ENCODE peak calls at places on chromosomes 7 and 10, in four cellular contexts. O, J, B and W are unnamed samples.

GRCh38 chr10:480928-481551 is 208.4 kb downstream of the DIP2C start:
- DNase-seq in O (peak; percentile 11), J (peak; percentile 57), B (no peak), W (no peak)

GRCh38 chr10:15898046-15898445 is 37.7 kb upstream of the MINDY3 start:
- DNase-seq in O (no peak), J (peak; percentile 8), B (no peak), W (peak; percentile 15)

GRCh38 chr7:264541-265191 is 25.3 kb upstream of the FOXL3 start:
- DNase-seq in O (no peak), J (no peak), B (no peak), W (no peak)

GRCh38 chr7:40986351-40986873 is 716.5 kb downstream of the INHBA start:
- DNase-seq in O (no peak), J (peak; percentile 98), B (no peak), W (no peak)

GRCh38 chr7:22142593-22142992 is 196.9 kb upstream of the CDCA7L start:
- DNase-seq in O (no peak), J (no peak), B (no peak), W (peak; percentile 66)

GRCh38 chr10:132688580-132689420 is 97.1 kb downstream of the NKX6-2 start:
- DNase-seq in O (peak; percentile 14), J (no peak), B (no peak), W (no peak)

GRCh38 chr10:28254290-28254985 is 48.4 kb downstream of the MPP7 start:
- DNase-seq in O (no peak), J (peak; percentile 54), B (no peak), W (peak; percentile 55)

GRCh38 chr10:129761573-129761972 is 202.5 kb downstream of the EBF3 start:
- DNase-seq in O (peak; percentile 17), J (no peak), B (no peak), W (no peak)

GRCh38 chr7:38229386-38229785 is 44.0 kb downstream of the TARP start:
- DNase-seq in O (no peak), J (peak; percentile 62), B (no peak), W (no peak)

GRCh38 chr10:71598673-71599072 is 120.9 kb downstream of the C10orf105 start:
- DNase-seq in O (no peak), J (no peak), B (no peak), W (no peak)

GRCh38 chr7:50207682-50208255 is 96.7 kb upstream of the IKZF1 start:
- DNase-seq in O (no peak), J (no peak), B (no peak), W (no peak)

GRCh38 chr10:66805610-66806009 is 120.2 kb upstream of the LRRTM3 start:
- DNase-seq in O (no peak), J (no peak), B (no peak), W (no peak)

GRCh38 chr7:142039231-142039630 is 43.6 kb downstream of the MGAM start:
- DNase-seq in O (no peak), J (no peak), B (no peak), W (no peak)

GRCh38 chr10:42972946-42973345 is 103.9 kb upstream of the RET start:
- DNase-seq in O (no peak), J (no peak), B (no peak), W (no peak)

GRCh38 chr7:106377847-106378361 is 93.1 kb upstream of the NAMPT start:
- DNase-seq in O (no peak), J (no peak), B (no peak), W (no peak)

GRCh38 chr10:71081912-71082311 is 130.5 kb upstream of the UNC5B start:
- DNase-seq in O (no peak), J (no peak), B (no peak), W (no peak)

GRCh38 chr7:139180700-139181311 is 50.2 kb upstream of the UBN2 start:
- DNase-seq in O (no peak), J (peak; percentile 37), B (no peak), W (no peak)

GRCh38 chr10:131131726-131132561 is 179.6 kb downstream of the TCERG1L start:
- DNase-seq in O (no peak), J (no peak), B (no peak), W (no peak)

GRCh38 chr10:26574783-26575182 is 122.7 kb upstream of the PDSS1 start:
- DNase-seq in O (no peak), J (no peak), B (no peak), W (no peak)

GRCh38 chr7:73770002-73770859 is at the start of gene CLDN3:
- DNase-seq in O (peak; percentile 96), J (no peak), B (peak; percentile 73), W (peak; percentile 83)

GRCh38 chr10:13776861-13777301 is 190.1 kb downstream of the PRPF18 start:
- DNase-seq in O (no peak), J (peak; percentile 35), B (no peak), W (no peak)

GRCh38 chr10:117946525-117947070 is 100.1 kb downstream of the RAB11FIP2 start:
- DNase-seq in O (no peak), J (peak; percentile 29), B (no peak), W (no peak)

GRCh38 chr10:44465430-44466115 is 80.7 kb upstream of the CXCL12 start:
- DNase-seq in O (no peak), J (no peak), B (no peak), W (peak; percentile 51)

GRCh38 chr7:132075573-132075972 is 500.7 kb downstream of the PLXNA4 start:
- DNase-seq in O (peak; percentile 39), J (no peak), B (no peak), W (no peak)

GRCh38 chr10:125742465-125742864 is 23.0 kb downstream of the EDRF1 start:
- DNase-seq in O (no peak), J (no peak), B (no peak), W (no peak)

GRCh38 chr7:50212016-50212325 is 92.5 kb upstream of the IKZF1 start:
- DNase-seq in O (no peak), J (no peak), B (no peak), W (no peak)

GRCh38 chr10:30986027-30986672 is 45.5 kb downstream of the ZNF438 start:
- DNase-seq in O (no peak), J (peak; percentile 71), B (no peak), W (no peak)

GRCh38 chr10:69567920-69568319 is 5.3 kb downstream of the NEUROG3 start:
- DNase-seq in O (peak; percentile 83), J (peak; percentile 51), B (peak; percentile 83), W (peak; percentile 71)

GRCh38 chr10:84247496-84247895 is 2.6 kb downstream of the RGR start:
- DNase-seq in O (no peak), J (no peak), B (no peak), W (no peak)

GRCh38 chr7:117012284-117013174 is 59.2 kb downstream of the ST7 start:
- DNase-seq in O (no peak), J (peak; percentile 66), B (no peak), W (peak; percentile 65)

GRCh38 chr10:104326991-104327610 is 11.2 kb downstream of the ITPRIP start:
- DNase-seq in O (no peak), J (no peak), B (no peak), W (no peak)

GRCh38 chr10:86337121-86337601 is 29.4 kb downstream of the GRID1 start:
- DNase-seq in O (no peak), J (no peak), B (no peak), W (no peak)

GRCh38 chr10:86290933-86291615 is 75.5 kb downstream of the GRID1 start:
- DNase-seq in O (peak; percentile 13), J (no peak), B (no peak), W (no peak)

GRCh38 chr10:117830832-117831231 is 215.9 kb downstream of the RAB11FIP2 start:
- DNase-seq in O (peak; percentile 64), J (no peak), B (peak; percentile 54), W (peak; percentile 97)

GRCh38 chr10:72757712-72758111 is 65.8 kb downstream of the MCU start:
- DNase-seq in O (no peak), J (no peak), B (no peak), W (no peak)

GRCh38 chr10:3749597-3750351 is 35.2 kb downstream of the KLF6 start:
- DNase-seq in O (no peak), J (peak; percentile 90), B (no peak), W (no peak)

GRCh38 chr10:30047924-30048531 is 11.4 kb downstream of the JCAD start:
- DNase-seq in O (no peak), J (no peak), B (no peak), W (no peak)

GRCh38 chr7:94439893-94440381 is 45.2 kb downstream of the COL1A2 start:
- DNase-seq in O (no peak), J (peak; percentile 45), B (no peak), W (peak; percentile 31)

GRCh38 chr7:157309990-157310668 is 26.7 kb upstream of the DNAJB6 start:
- DNase-seq in O (peak; percentile 91), J (peak; percentile 96), B (no peak), W (peak; percentile 85)
- H2AK5ac ChIP-seq in O (peak overlapping the region; percentile 5), J (peak overlapping the region; percentile 100), B (no peak overlapping the region), W (no peak overlapping the region)

DNA sequence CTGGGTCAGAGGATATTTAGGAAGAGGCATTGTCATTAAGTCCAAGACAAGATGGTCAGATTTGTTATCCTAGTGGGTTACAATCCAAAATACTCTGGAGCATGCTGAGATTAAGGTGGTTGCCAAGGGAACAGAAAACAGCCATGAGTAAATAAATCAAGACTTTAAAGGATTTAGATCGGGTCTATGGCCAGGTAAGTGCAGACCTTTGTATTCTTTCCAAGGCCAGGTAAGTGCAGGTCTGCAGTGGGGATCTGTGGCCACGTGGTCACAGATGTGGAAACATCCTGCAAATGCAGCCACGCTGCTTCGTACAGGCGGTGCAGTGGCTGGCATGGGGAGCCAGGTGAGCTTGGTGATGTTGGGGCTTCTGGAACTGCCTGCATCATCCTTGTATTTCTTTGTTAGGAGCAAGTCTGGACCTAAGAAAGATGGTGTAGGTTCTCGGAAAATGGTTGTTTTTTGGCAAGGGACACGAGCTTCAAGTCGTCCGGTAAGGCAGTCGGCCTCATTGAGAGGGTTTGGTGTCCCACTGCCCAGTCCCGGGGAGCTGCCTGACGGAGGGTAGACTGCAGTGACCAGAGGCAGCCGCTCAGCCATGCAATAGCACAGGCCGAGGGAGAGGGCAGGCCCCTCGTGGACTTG is 21.8 kb downstream of the ZNF775 start:
- DNase-seq in O (peak; percentile 51), J (no peak), B (no peak), W (peak; percentile 57)
- H2AK5ac ChIP-seq in O (peak overlapping the region; percentile 43), J (no peak overlapping the region), B (peak overlapping the region; percentile 40), W (no peak overlapping the region)

GRCh38 chr10:11505636-11506035 is 105.8 kb downstream of the USP6NL start:
- DNase-seq in O (no peak), J (no peak), B (peak; percentile 60), W (no peak)
- H2AK5ac ChIP-seq in O (no peak overlapping the region), J (no peak overlapping the region), B (no peak overlapping the region), W (no peak overlapping the region)

GRCh38 chr7:2861509-2861908 is 17.4 kb upstream of the GNA12 start:
- DNase-seq in O (no peak), J (no peak), B (no peak), W (no peak)

GRCh38 chr7:2862831-2863361 is 18.8 kb upstream of the GNA12 start:
- DNase-seq in O (no peak), J (peak; percentile 75), B (no peak), W (peak; percentile 90)

GRCh38 chr7:2863461-2864066 is 19.5 kb upstream of the GNA12 start:
- DNase-seq in O (peak; percentile 63), J (peak; percentile 97), B (no peak), W (peak; percentile 94)

GRCh38 chr7:2859952-2860351 is 15.8 kb upstream of the GNA12 start:
- DNase-seq in O (no peak), J (no peak), B (no peak), W (no peak)

DNA sequence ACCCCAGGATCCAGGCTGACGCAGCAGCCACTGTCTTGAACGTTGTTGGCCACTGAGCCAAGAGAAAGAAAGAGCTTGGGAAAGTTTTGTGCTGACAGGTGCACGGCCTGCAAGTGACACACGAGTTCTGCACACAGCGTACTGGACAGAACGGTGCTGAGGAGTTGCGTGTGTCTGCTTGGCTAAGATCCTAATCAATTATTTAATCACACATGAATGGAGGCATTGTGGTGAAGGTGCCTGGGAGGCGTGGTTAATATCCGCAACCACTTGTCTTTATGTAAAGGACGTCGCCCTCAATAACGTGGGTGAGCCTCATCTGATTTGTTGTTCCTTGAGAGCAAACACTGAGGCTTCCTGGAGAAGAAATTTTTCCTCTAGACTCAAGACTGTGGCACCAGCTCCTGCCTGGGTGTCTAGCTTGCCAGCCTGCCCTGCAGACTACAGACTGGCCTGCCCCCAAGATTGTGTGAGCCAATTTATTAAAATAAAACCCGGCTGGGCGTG is 16.6 kb upstream of the GNA12 start:
- DNase-seq in O (no peak), J (no peak), B (no peak), W (no peak)
- H2AK5ac ChIP-seq in O (no peak overlapping the region), J (peak overlapping the region; percentile 43), B (no peak overlapping the region), W (peak overlapping the region; percentile 69)